ENCODE peak calls at places on chromosomes 4 and X, in four cellular contexts. D, L, M and Q are unnamed samples.

GRCh38 chr4:15963568-15963967 is 593 bp upstream of the FGFBP2 start:
- DNase-seq in D (no peak), L (no peak), M (no peak), Q (no peak)

GRCh38 chr4:62470421-62470983 is 1270.4 kb downstream of the ADGRL3 start:
- DNase-seq in D (no peak), L (no peak), M (no peak), Q (no peak)

GRCh38 chrX:16778993-16779392 is 7.3 kb upstream of the TXLNG start:
- DNase-seq in D (no peak), L (no peak), M (no peak), Q (no peak)

GRCh38 chr4:7412586-7412975 is 22.1 kb downstream of the PSAPL1 start:
- DNase-seq in D (no peak), L (no peak), M (peak), Q (peak)

GRCh38 chrX:39650883-39651282 is 446.9 kb downstream of the BCOR start:
- DNase-seq in D (no peak), L (no peak), M (no peak), Q (no peak)

GRCh38 chrX:104008831-104009230 is 4.7 kb downstream of the H2BW1 start:
- DNase-seq in D (no peak), L (no peak), M (no peak), Q (no peak)

GRCh38 chr4:111602848-111603247 is 542.4 kb upstream of the FAM241A start:
- DNase-seq in D (no peak), L (no peak), M (no peak), Q (no peak)

GRCh38 chr4:156128616-156129015 is 174.9 kb upstream of the CTSO start:
- DNase-seq in D (no peak), L (no peak), M (no peak), Q (no peak)

GRCh38 chrX:129622757-129623301 is 31.9 kb downstream of the APLN start:
- DNase-seq in D (no peak), L (peak), M (no peak), Q (no peak)

GRCh38 chr4:150348079-150348478 is 233.9 kb upstream of the MAB21L2 start:
- DNase-seq in D (no peak), L (no peak), M (no peak), Q (no peak)

GRCh38 chrX:123322531-123322930 is 138.5 kb downstream of the GRIA3 start:
- DNase-seq in D (no peak), L (no peak), M (no peak), Q (no peak)

GRCh38 chrX:14501312-14501711 is 28.0 kb upstream of the GLRA2 start:
- DNase-seq in D (no peak), L (no peak), M (peak), Q (no peak)

GRCh38 chrX:22674947-22675346 is 324.8 kb upstream of the DDX53 start:
- DNase-seq in D (no peak), L (no peak), M (no peak), Q (no peak)

GRCh38 chr4:59180969-59181368 is 2019.2 kb upstream of the ADGRL3 start:
- DNase-seq in D (no peak), L (no peak), M (no peak), Q (no peak)

GRCh38 chrX:68830486-68831404 is 1.9 kb downstream of the EFNB1 start:
- DNase-seq in D (no peak), L (no peak), M (no peak), Q (no peak)
- H3K27ac ChIP-seq in D (no peak), L (peak), M (peak), Q (no peak)

DNA sequence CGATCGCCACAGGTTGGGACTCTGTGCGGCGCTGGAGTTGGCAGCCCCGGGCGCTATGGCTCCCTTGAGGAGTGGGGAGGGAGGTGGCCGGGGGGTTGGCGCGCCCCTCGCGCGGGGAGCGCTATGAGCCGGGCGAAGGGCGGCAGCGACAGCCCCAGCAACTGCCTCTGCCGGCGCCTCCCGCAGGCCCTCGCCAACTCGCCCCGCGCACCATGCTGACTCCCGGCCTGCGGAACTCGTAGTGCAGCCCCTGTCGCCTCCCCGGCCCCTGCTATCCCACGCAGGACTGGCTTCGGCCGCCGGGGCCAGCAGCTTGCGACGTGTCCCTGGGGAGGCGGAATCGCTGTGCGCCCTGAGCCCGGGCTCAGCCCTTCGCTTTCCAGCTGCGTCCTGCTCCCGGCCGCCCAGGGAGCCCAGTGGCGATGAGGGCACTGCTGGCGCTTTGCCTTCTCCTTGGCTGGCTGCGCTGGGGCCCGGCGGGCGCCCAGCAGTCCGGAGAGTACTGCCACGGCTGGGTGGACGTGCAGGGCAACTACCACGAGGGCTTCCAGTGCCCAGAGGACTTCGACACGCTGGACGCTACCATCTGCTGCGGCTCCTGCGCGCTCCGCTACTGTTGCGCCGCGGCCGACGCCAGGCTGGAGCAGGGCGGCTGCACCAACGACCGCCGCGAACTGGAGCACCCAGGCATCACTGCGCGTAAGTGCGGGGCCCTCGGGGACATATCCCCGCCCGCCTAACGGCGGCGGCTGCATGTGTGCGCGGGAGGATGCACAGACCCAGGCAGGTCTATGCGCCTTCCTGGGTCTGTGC is 553 bp downstream of the SHISA3 start:
- DNase-seq in D (no peak), L (no peak), M (no peak), Q (no peak)
- TF ChIP-seq POLR2A in D (no peak), L (no peak), M (no peak), Q (no peak)

GRCh38 chr4:18057821-18058533 is 36.4 kb upstream of the LCORL start:
- DNase-seq in D (no peak), L (no peak), M (no peak), Q (no peak)
- H3K27ac ChIP-seq in D (no peak), L (no peak), M (no peak), Q (no peak)

DNA sequence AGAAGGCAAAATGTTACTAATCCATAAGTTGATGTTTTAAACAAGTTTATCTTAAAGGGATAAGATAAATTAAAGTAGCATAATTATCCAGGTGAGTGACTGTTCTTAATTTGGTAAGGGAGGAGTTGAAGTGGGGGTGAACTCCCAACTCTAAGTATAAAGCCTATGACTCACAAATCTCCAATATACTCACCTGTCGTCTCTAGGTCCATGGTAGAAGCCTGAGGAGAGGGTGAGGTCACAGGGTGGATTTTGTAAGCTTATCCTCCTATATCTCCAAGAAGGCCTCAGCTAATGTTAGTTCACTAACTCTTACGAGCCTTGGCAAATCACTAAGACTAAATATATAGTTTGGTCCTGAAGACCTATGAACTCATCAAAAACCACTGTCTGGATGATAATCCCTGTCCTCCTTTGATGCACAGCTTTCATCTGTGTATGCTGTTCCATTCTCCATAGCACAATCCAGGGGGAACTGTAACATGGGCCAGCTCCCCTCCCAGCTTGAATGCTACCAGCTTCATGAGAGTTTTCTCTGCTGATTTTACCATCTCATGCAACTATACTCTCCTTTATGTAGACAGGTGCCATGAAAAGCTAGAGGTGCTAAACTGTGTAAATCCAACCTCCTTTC is 158.7 kb downstream of the BTC start:
- DNase-seq in D (no peak), L (no peak), M (no peak), Q (no peak)
- TF ChIP-seq POLR2A in D (no peak), L (no peak), M (no peak), Q (no peak)